ENCODE peak calls at places on chromosomes 16 and 17, in seven cellular contexts. T, Q, P, L, A, H and D are unnamed samples.
A peak's percentile ranks its signal among the peaks of the same experiment; 100 is the strongest.

GRCh38 chr16:59470556-59470955 is 736.4 kb upstream of the GOT2 start:
- DNase-seq in L (no peak), P (no peak), H (no peak), T (no peak), A (no peak), Q (no peak), D (no peak)

GRCh38 chr17:36850794-36851193 is 86.5 kb upstream of the LHX1 start:
- DNase-seq in H (no peak), P (no peak), Q (peak; percentile 74), L (no peak), T (peak; percentile 79), A (peak; percentile 39), D (no peak)

GRCh38 chr17:2423271-2423670 is 22.4 kb upstream of the MNT start:
- DNase-seq in L (no peak), H (no peak), P (no peak), Q (no peak), T (no peak), A (no peak), D (no peak)

GRCh38 chr17:49616086-49616485 is 40.4 kb downstream of the NXPH3 start:
- DNase-seq in L (peak; percentile 30), P (no peak), H (no peak), T (peak; percentile 31), A (no peak), Q (no peak), D (no peak)

GRCh38 chr17:39863918-39864746 is at the start of gene IKZF3:
- DNase-seq in P (no peak), L (peak; percentile 55), T (peak; percentile 64), A (no peak), H (peak; percentile 87), Q (peak; percentile 18), D (peak; percentile 46)

GRCh38 chr17:40311575-40311974 is 2.6 kb downstream of the RARA start:
- DNase-seq in A (no peak), H (no peak), P (no peak), T (no peak), Q (no peak), L (no peak), D (no peak)

GRCh38 chr17:48392836-48393235 is 37.2 kb downstream of the SKAP1 start:
- DNase-seq in Q (no peak), T (no peak), L (no peak), A (no peak), H (no peak), P (no peak), D (no peak)

GRCh38 chr16:4021070-4021779 is 95.0 kb downstream of the ADCY9 start:
- DNase-seq in H (no peak), L (no peak), P (no peak), Q (no peak), A (no peak), T (no peak), D (peak; percentile 79)

GRCh38 chr16:17983114-17983513 is 353.4 kb downstream of the NPIPA8 start:
- DNase-seq in A (no peak), P (no peak), T (no peak), H (no peak), L (no peak), Q (no peak), D (no peak)

GRCh38 chr16:73041644-73042043 is 6.3 kb downstream of the ZFHX3 start:
- DNase-seq in H (no peak), P (no peak), A (no peak), L (no peak), Q (no peak), T (no peak), D (no peak)

GRCh38 chr16:49466881-49467280 is 93.3 kb downstream of the C16orf78 start:
- DNase-seq in T (no peak), L (no peak), A (no peak), Q (no peak), H (peak; percentile 26), P (no peak), D (no peak)

GRCh38 chr16:30567991-30568638 is 3.4 kb downstream of the ZNF688 start:
- DNase-seq in A (no peak), L (no peak), P (peak; percentile 66), T (peak; percentile 45), Q (peak; percentile 74), H (no peak), D (peak; percentile 62)

GRCh38 chr17:48100160-48100559 is 1.1 kb downstream of the CBX1 start:
- DNase-seq in L (no peak), Q (peak; percentile 62), A (no peak), H (no peak), T (no peak), P (no peak), D (no peak)

GRCh38 chr16:51440096-51440495 is 289.0 kb upstream of the SALL1 start:
- DNase-seq in P (no peak), L (no peak), Q (no peak), T (no peak), H (no peak), A (no peak), D (no peak)

GRCh38 chr17:75878174-75878998 is at the start of gene TRIM47:
- DNase-seq in T (peak; percentile 75), H (peak; percentile 71), P (no peak), Q (peak; percentile 49), A (no peak), L (peak; percentile 91), D (peak; percentile 83)

GRCh38 chr17:76353004-76353598 is 615 bp downstream of the PRPSAP1 start:
- DNase-seq in Q (no peak), H (peak; percentile 62), T (peak; percentile 76), P (no peak), L (peak; percentile 80), A (no peak), D (no peak)

GRCh38 chr17:68831170-68831569 is 124.0 kb downstream of the ABCA8 start:
- DNase-seq in H (no peak), L (no peak), A (no peak), P (no peak), Q (no peak), T (no peak), D (no peak)

GRCh38 chr16:72961115-72961832 is 86.7 kb downstream of the ZFHX3 start:
- DNase-seq in H (no peak), Q (peak; percentile 30), T (peak; percentile 32), L (peak; percentile 23), A (no peak), P (no peak), D (no peak)

DNA sequence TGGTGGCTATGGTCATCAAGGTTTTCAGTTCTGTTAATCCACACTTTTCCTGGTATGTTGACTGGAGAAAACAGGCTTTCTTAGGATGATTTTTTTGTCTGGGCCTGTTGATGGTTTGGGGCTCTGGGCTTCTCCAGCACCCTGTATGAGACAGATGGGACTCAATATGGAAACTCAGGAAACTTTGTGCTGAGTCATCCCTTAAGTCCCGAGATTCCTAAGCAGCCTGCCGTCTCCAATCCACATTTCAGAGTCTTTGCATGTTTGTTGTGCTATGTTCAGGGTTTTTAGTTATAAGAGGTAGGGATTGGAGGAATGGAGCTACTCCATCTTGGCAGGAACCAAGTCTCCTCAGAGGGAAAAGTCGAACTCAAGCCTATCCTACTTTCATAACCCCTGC is 253.3 kb upstream of the FOXF1 start:
- DNase-seq in L (no peak), H (no peak), P (no peak), A (no peak), T (no peak), Q (no peak), D (no peak)
- TF ChIP-seq CEBPB in L (no peak), H (no peak), P (no peak), A (no peak), T (no peak), Q (no peak), D (no peak)

DNA sequence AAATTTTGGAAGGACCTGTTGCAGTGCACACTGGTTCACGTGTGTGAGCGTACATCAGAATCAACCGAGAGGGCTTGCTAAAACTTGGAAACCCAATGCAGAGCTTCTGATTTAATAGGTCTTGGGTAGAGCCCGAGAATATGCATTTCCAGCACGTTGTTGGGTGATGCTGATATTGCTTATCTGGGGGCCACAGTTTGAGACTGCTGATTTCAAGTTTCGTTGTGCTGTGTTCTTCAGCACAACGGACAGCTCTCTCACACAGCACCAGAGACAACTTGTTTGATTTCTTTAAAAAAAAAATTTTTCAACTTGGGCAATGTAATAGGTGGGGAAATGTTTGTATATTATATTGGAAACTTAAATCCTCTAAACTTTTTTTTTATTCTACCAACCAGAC is 9.4 kb downstream of the OR4D2 start:
- DNase-seq in A (no peak), Q (peak; percentile 25), H (no peak), L (no peak), P (no peak), T (no peak), D (no peak)
- TF ChIP-seq CEBPB in A (no peak), Q (no peak), H (no peak), L (no peak), P (no peak), T (no peak), D (no peak)

GRCh38 chr16:6684076-6684673 is 648.5 kb upstream of the RBFOX1 start:
- DNase-seq in P (no peak), T (peak; percentile 3), L (peak; percentile 21), A (no peak), H (peak; percentile 66), Q (no peak), D (peak; percentile 5)
- TF ChIP-seq CEBPB in P (no peak), T (no peak), L (no peak), A (no peak), H (no peak), Q (no peak), D (no peak)

GRCh38 chr16:74939688-74940087 is 45.2 kb downstream of the WDR59 start:
- DNase-seq in L (no peak), H (no peak), P (no peak), A (no peak), Q (no peak), T (no peak), D (no peak)

GRCh38 chr16:74944466-74944865 is 40.5 kb downstream of the WDR59 start:
- DNase-seq in T (no peak), A (no peak), P (no peak), Q (no peak), L (no peak), H (no peak), D (no peak)

DNA sequence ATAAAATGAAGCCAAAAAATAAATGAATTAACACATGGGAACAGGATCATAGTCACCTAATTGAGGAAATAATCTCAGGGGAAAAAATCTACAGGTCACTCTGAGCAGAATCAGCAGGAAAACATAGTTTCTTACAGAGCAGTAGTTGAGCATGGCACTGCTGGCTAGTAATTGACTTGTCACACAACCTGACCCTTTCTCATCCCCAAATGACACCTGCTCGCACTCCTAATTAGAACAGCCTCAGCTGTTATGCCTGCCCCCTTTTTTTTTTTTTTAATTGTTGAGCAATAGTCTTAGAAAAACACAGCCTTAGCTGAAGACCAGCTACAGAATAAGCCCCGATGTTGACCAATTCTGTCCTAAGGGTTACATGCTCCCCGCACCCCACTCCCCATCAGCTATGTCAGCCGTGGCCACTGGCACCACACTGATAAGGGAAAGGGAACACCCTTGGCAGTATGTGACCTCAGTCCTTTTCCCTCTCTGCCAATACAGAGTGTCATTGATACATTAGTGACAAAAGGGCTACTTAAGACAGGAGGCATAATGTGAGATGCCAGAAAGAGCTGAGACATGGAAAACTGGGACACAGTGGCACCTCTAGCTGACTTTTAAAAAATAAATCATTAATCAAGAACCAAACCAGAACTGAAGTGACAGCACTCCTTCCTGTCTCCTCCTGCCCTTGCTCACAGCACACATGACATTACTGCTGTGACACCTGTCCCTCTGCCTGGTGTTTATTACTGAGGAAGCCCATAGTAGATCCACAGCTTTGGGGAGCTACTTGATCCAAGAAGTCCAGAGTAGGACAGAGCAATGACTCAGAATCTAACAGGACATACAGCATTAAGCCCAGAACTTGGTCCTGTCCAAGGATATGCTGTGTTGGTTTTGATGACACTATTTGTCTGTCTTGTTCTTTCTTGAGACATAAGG is 41.7 kb downstream of the WDR59 start:
- DNase-seq in H (no peak), A (no peak), Q (no peak), P (no peak), L (no peak), T (no peak), D (no peak)
- TF ChIP-seq CEBPB in H (no peak), A (no peak), Q (no peak), P (no peak), L (no peak), T (no peak), D (no peak)

GRCh38 chr17:284676-285355 is 67.8 kb downstream of the RPH3AL start:
- DNase-seq in P (no peak), H (peak; percentile 41), T (no peak), L (no peak), Q (no peak), A (no peak), D (no peak)
- TF ChIP-seq CEBPB in P (no peak), H (no peak), T (no peak), L (no peak), Q (no peak), A (no peak), D (no peak)